ENCODE peak calls at places on chromosome 16, in seven cellular contexts. W is T-helper 1 cell, C is NCI-H510A treated with DMSO at 0.1 percent for 48 hours, X is GM06990, N is NCI-H446, Q is ELF-1, Y is nucleus accumbens. K is an unnamed sample.

GRCh38 chr16:12321363-12321762 is 344.8 kb downstream of the SNX29 start:
- DNase-seq in N (no peak), C (peak; percentile 54), Q (no peak), Y (no peak), X (no peak), W (no peak), K (no peak)

GRCh38 chr16:29784901-29785500 is 5.5 kb upstream of the KIF22 start:
- DNase-seq in X (peak; percentile 81), N (no peak), Q (peak; percentile 92), Y (peak; percentile 19), C (no peak), W (peak; percentile 43), K (peak; percentile 61)

GRCh38 chr16:57480127-57480753 is 6.1 kb downstream of the DOK4 start:
- DNase-seq in Q (peak; percentile 74), C (no peak), N (no peak), X (no peak), Y (no peak), W (no peak), K (no peak)

GRCh38 chr16:23607740-23608139 is 11.6 kb upstream of the NDUFAB1 start:
- DNase-seq in Q (no peak), C (no peak), Y (no peak), N (no peak), W (no peak), X (no peak), K (no peak)

GRCh38 chr16:69839798-69840409 is 77.8 kb downstream of the WWP2 start:
- DNase-seq in Q (no peak), W (no peak), C (no peak), Y (peak; percentile 77), X (no peak), N (peak; percentile 82), K (peak; percentile 53)

GRCh38 chr16:24206926-24207325 is 49.2 kb upstream of the CACNG3 start:
- DNase-seq in N (no peak), Y (no peak), W (no peak), X (no peak), C (no peak), Q (no peak), K (no peak)

GRCh38 chr16:4318171-4318910 is 2.5 kb downstream of the GLIS2 start:
- DNase-seq in X (no peak), C (no peak), Q (peak; percentile 44), Y (no peak), N (no peak), W (no peak), K (no peak)

GRCh38 chr16:19754644-19755036 is 36.6 kb downstream of the IQCK start:
- DNase-seq in X (no peak), Q (no peak), W (no peak), C (no peak), Y (no peak), N (no peak), K (no peak)

GRCh38 chr16:22195695-22196558 is 10.2 kb upstream of the EEF2K start:
- DNase-seq in X (peak; percentile 87), W (peak; percentile 70), N (peak; percentile 93), C (peak; percentile 94), Y (peak; percentile 81), Q (peak; percentile 96), K (peak; percentile 75)

GRCh38 chr16:88451586-88452484 is 1.2 kb upstream of the ZFPM1 start:
- DNase-seq in W (no peak), X (no peak), N (no peak), Y (no peak), C (no peak), Q (no peak), K (no peak)

GRCh38 chr16:86984975-86985655 is 332.1 kb downstream of the C16orf95 start:
- DNase-seq in C (no peak), W (no peak), Y (no peak), Q (peak; percentile 90), N (no peak), X (no peak), K (no peak)

GRCh38 chr16:56974549-56975300 is 13.0 kb downstream of the CETP start:
- DNase-seq in X (no peak), W (no peak), Y (no peak), Q (no peak), C (no peak), N (no peak), K (no peak)

K was measured in occipital lobe.